ENCODE peak calls at places on chromosomes 6 and 20, in six cellular contexts. Q is frontal cortex; P is small intestine; R is activated naive CD4-positive, alpha-beta T cell treated with anti-CD3 and anti-CD28 coated beads for 36 hours; U is GM04504; T is activated T-helper 1 cell treated with anti-CD3 and anti-CD28 coated beads, Interleukin-12 subunit alpha, Interleukin-12 subunit beta, Interleukin-2, Interleukin-4 antibody, amounts not matched to agents 30 ng/mL and 10 ng/mL and 1 ng/mL, durations not matched to agents 14 hours and 24 hours and 36 hours. O is an unnamed sample.

GRCh38 chr6:119497988-119498727 is 148.6 kb upstream of the MAN1A1 start:
- DNase-seq in Q (no peak), P (peak), R (no peak), U (no peak), T (no peak), O (no peak)

GRCh38 chr20:15807271-15807670 is 766.0 kb downstream of the KIF16B start:
- DNase-seq in Q (no peak), P (no peak), R (no peak), U (no peak), T (no peak), O (no peak)

GRCh38 chr6:37011656-37012378 is 6.4 kb downstream of the FGD2 start:
- DNase-seq in Q (no peak), P (no peak), R (no peak), U (no peak), T (no peak), O (no peak)

GRCh38 chr6:33904050-33904827 is 100.4 kb upstream of the MLN start:
- DNase-seq in Q (no peak), P (peak), R (peak), U (no peak), T (peak), O (peak)

GRCh38 chr6:124714728-124715127 is 247.5 kb upstream of the RNF217 start:
- DNase-seq in Q (no peak), P (no peak), R (no peak), U (no peak), T (no peak), O (no peak)

GRCh38 chr20:23200914-23201313 is 114.8 kb upstream of the CD93 start:
- DNase-seq in Q (no peak), P (peak), R (peak), U (no peak), T (no peak), O (peak)

GRCh38 chr20:44942264-44942973 is 17.8 kb downstream of the TOMM34 start:
- DNase-seq in Q (no peak), P (no peak), R (no peak), U (no peak), T (no peak), O (no peak)

GRCh38 chr6:82712826-82713225 is 349.2 kb downstream of the TPBG start:
- DNase-seq in Q (no peak), P (peak), R (no peak), U (no peak), T (no peak), O (no peak)

GRCh38 chr20:35296101-35296554 is 3.9 kb upstream of the FAM83C start:
- DNase-seq in Q (no peak), P (no peak), R (no peak), U (no peak), T (no peak), O (no peak)

GRCh38 chr20:54212226-54212625 is 4.3 kb downstream of the PFDN4 start:
- DNase-seq in Q (no peak), P (no peak), R (no peak), U (peak), T (no peak), O (no peak)

GRCh38 chr20:41599699-41600104 is 18.5 kb downstream of the CHD6 start:
- DNase-seq in Q (no peak), P (no peak), R (no peak), U (no peak), T (no peak), O (no peak)

GRCh38 chr6:71510057-71510713 is 221.6 kb downstream of the OGFRL1 start:
- DNase-seq in Q (no peak), P (peak), R (peak), U (peak), T (no peak), O (no peak)

GRCh38 chr20:45052698-45053440 is 48.1 kb downstream of the KCNS1 start:
- DNase-seq in Q (no peak), P (peak), R (peak), U (peak), T (no peak), O (no peak)

GRCh38 chr20:41058007-41058673 is 29.5 kb downstream of the TOP1 start:
- DNase-seq in Q (no peak), P (no peak), R (peak), U (peak), T (no peak), O (no peak)

GRCh38 chr20:32397567-32398084 is 39.5 kb downstream of the ASXL1 start:
- DNase-seq in Q (no peak), P (no peak), R (no peak), U (no peak), T (no peak), O (no peak)

GRCh38 chr6:125094563-125094962 is 59.0 kb upstream of the TPD52L1 start:
- DNase-seq in Q (no peak), P (no peak), R (no peak), U (no peak), T (no peak), O (no peak)

GRCh38 chr6:47440722-47441121 is 36.9 kb upstream of the CD2AP start:
- DNase-seq in Q (no peak), P (no peak), R (no peak), U (no peak), T (no peak), O (no peak)

GRCh38 chr6:16163535-16164300 is 34.8 kb downstream of the MYLIP start:
- DNase-seq in Q (no peak), P (no peak), R (peak), U (no peak), T (no peak), O (no peak)

GRCh38 chr6:150256618-150257272 is 112.1 kb upstream of the IYD start:
- DNase-seq in Q (no peak), P (no peak), R (no peak), U (peak), T (no peak), O (no peak)

GRCh38 chr20:33014336-33015113 is 7.0 kb downstream of the BPIFB2 start:
- DNase-seq in Q (no peak), P (no peak), R (no peak), U (no peak), T (no peak), O (no peak)

GRCh38 chr6:56842602-56843475 is 112.1 kb upstream of the BEND6 start:
- DNase-seq in Q (peak), P (no peak), R (peak), U (no peak), T (no peak), O (no peak)

GRCh38 chr6:22147983-22148797 is 148.6 kb downstream of the PRL start:
- DNase-seq in Q (no peak), P (peak), R (peak), U (peak), T (no peak), O (no peak)

GRCh38 chr6:91781946-91782345 is 1195.1 kb upstream of the MAP3K7 start:
- DNase-seq in Q (no peak), P (peak), R (no peak), U (no peak), T (no peak), O (no peak)

GRCh38 chr20:52974155-52974554 is 2.0 kb downstream of the TSHZ2 start:
- DNase-seq in Q (no peak), P (peak), R (peak), U (no peak), T (peak), O (no peak)

GRCh38 chr20:15942130-15942529 is 631.1 kb downstream of the KIF16B start:
- DNase-seq in Q (no peak), P (no peak), R (no peak), U (no peak), T (no peak), O (no peak)

GRCh38 chr20:51860015-51860882 is 57.9 kb upstream of the SALL4 start:
- DNase-seq in Q (no peak), P (peak), R (no peak), U (peak), T (no peak), O (no peak)

GRCh38 chr6:155188707-155189496 is 74.9 kb upstream of the CLDN20 start:
- DNase-seq in Q (no peak), P (no peak), R (no peak), U (peak), T (no peak), O (no peak)

GRCh38 chr20:45338121-45339030 is 9.8 kb downstream of the SDC4 start:
- DNase-seq in Q (no peak), P (peak), R (no peak), U (no peak), T (no peak), O (no peak)